ENCODE peak calls at places on chromosomes 7 and 10, in five cellular contexts. Z is stimulated activated CD4-positive, alpha-beta T cell treated with anti-CD3 and anti-CD28 coated beads, Interleukin-2, amount 100 ng/mL, for 48 hours; L is dermis microvascular lymphatic vessel endothelial cell; R is Right ventricle myocardium superior; Q is KBM-7. N is an unnamed sample.

GRCh38 chr7:95684037-95684436 is 87.7 kb upstream of the PDK4 start:
- DNase-seq in R (no peak), Q (peak; percentile 35), L (peak; percentile 66), Z (no peak), N (no peak)

GRCh38 chr7:103037476-103037822 is 37.1 kb downstream of the FBXL13 start:
- DNase-seq in Q (no peak), R (no peak), Z (no peak), L (no peak), N (no peak)

GRCh38 chr7:30330134-30331111 is 46.0 kb downstream of the ZNRF2 start:
- DNase-seq in Z (no peak), Q (peak; percentile 69), L (no peak), R (no peak), N (no peak)

GRCh38 chr7:110156511-110156910 is 934.4 kb upstream of the LRRN3 start:
- DNase-seq in Q (no peak), L (no peak), R (no peak), Z (no peak), N (no peak)

GRCh38 chr7:71518880-71519279 is 386.9 kb downstream of the GALNT17 start:
- DNase-seq in R (no peak), Z (no peak), L (no peak), Q (no peak), N (no peak)

GRCh38 chr7:127893547-127893946 is 137.7 kb downstream of the LRRC4 start:
- DNase-seq in Z (no peak), L (no peak), R (no peak), Q (no peak), N (no peak)

GRCh38 chr7:1562611-1563051 is 6.6 kb upstream of the TMEM184A start:
- DNase-seq in Z (no peak), L (no peak), Q (no peak), R (no peak), N (no peak)

GRCh38 chr10:75658036-75658435 is 226.6 kb downstream of the LRMDA start:
- DNase-seq in Z (no peak), R (no peak), Q (no peak), L (no peak), N (no peak)

GRCh38 chr7:125450749-125451148 is 521.1 kb upstream of the POT1 start:
- DNase-seq in R (no peak), Q (no peak), Z (no peak), L (no peak), N (no peak)